ENCODE peak calls at places on chromosomes 4 and X, in seven cellular contexts. Q, P, E, S, G, L and R are unnamed samples.

GRCh38 chrX:68498508-68499379 is at the start of gene YIPF6:
- DNase-seq in G (peak), P (peak), L (peak), E (peak), S (peak), Q (peak), R (peak)

GRCh38 chr4:138175337-138175794 is 66.8 kb downstream of the SLC7A11 start:
- DNase-seq in S (peak), E (peak), L (peak), G (no peak), Q (no peak), P (no peak), R (no peak)

GRCh38 chr4:120709986-120710385 is 212.5 kb downstream of the PRDM5 start:
- DNase-seq in S (no peak), E (no peak), Q (no peak), L (peak), G (no peak), P (no peak), R (no peak)

GRCh38 chr4:2785613-2786012 is 7.3 kb upstream of the SH3BP2 start:
- DNase-seq in S (no peak), E (peak), L (no peak), Q (no peak), P (no peak), G (no peak), R (no peak)

GRCh38 chrX:18873189-18873791 is 110.6 kb downstream of the PHKA2 start:
- DNase-seq in S (no peak), L (peak), P (no peak), G (peak), E (no peak), Q (peak), R (no peak)

GRCh38 chr4:140645614-140646412 is 77.1 kb upstream of the UCP1 start:
- DNase-seq in S (peak), E (no peak), P (no peak), G (no peak), Q (no peak), L (no peak), R (no peak)

GRCh38 chr4:121898150-121898549 is 27.9 kb upstream of the BBS7 start:
- DNase-seq in E (no peak), S (no peak), P (no peak), L (no peak), Q (peak), G (no peak), R (no peak)

GRCh38 chrX:40809210-40809609 is 73.9 kb upstream of the MED14 start:
- DNase-seq in G (no peak), E (no peak), P (no peak), Q (peak), S (no peak), L (peak), R (no peak)

GRCh38 chrX:22310779-22311178 is 38.1 kb downstream of the CBLL2 start:
- DNase-seq in G (no peak), P (no peak), L (peak), S (no peak), Q (no peak), E (no peak), R (no peak)

GRCh38 chrX:36414056-36414455 is 494.5 kb downstream of the CFAP47 start:
- DNase-seq in Q (no peak), E (no peak), S (no peak), L (no peak), G (no peak), P (no peak), R (no peak)

GRCh38 chr4:185895351-185895750 is 83.4 kb upstream of the SORBS2 start:
- DNase-seq in G (no peak), S (no peak), L (no peak), Q (no peak), P (no peak), E (no peak), R (no peak)

GRCh38 chr4:143524211-143524610 is 10.7 kb downstream of the SMARCA5 start:
- DNase-seq in E (no peak), S (no peak), G (no peak), P (no peak), Q (no peak), L (no peak), R (no peak)

GRCh38 chr4:40258624-40259023 is 61.8 kb downstream of the RHOH start:
- DNase-seq in Q (no peak), L (no peak), G (no peak), E (no peak), S (no peak), P (no peak), R (no peak)

GRCh38 chrX:133989993-133990392 is 4.6 kb upstream of the GPC3 start:
- DNase-seq in S (no peak), E (no peak), Q (no peak), P (no peak), L (no peak), G (no peak), R (no peak)

GRCh38 chrX:41184312-41184711 is 99.1 kb downstream of the USP9X start:
- DNase-seq in P (no peak), E (no peak), G (no peak), Q (no peak), S (peak), L (no peak), R (no peak)

GRCh38 chr4:3261411-3262207 is 12.7 kb downstream of the MSANTD1 start:
- DNase-seq in L (no peak), G (no peak), S (no peak), E (no peak), P (no peak), Q (no peak), R (no peak)

GRCh38 chr4:147761218-147761883 is 29.5 kb downstream of the ARHGAP10 start:
- DNase-seq in P (no peak), L (no peak), Q (no peak), S (no peak), E (no peak), G (no peak), R (no peak)

GRCh38 chrX:129998006-129998405 is 15.6 kb downstream of the BCORL1 start:
- DNase-seq in Q (no peak), E (no peak), L (no peak), S (no peak), P (no peak), G (no peak), R (no peak)

GRCh38 chr4:8330821-8331566 is 61.4 kb downstream of the HTRA3 start:
- DNase-seq in P (no peak), E (no peak), G (no peak), S (no peak), L (peak), Q (no peak), R (no peak)

GRCh38 chr4:158722291-158722916 is 792 bp downstream of the PPID start:
- DNase-seq in G (peak), E (peak), P (peak), L (peak), Q (peak), S (peak), R (no peak)

GRCh38 chrX:153637121-153638040 is 9.6 kb upstream of the DUSP9 start:
- DNase-seq in G (no peak), L (no peak), Q (no peak), E (no peak), P (no peak), S (no peak), R (no peak)

GRCh38 chr4:865121-865465 is 39.2 kb upstream of the CPLX1 start:
- DNase-seq in L (no peak), E (no peak), S (no peak), P (no peak), Q (no peak), G (no peak), R (no peak)

GRCh38 chr4:52837716-52838558 is 24.2 kb upstream of the RASL11B start:
- DNase-seq in E (peak), P (no peak), L (peak), Q (peak), S (peak), G (peak), R (no peak)

GRCh38 chrX:46840946-46841740 is 4.3 kb downstream of the RP2 start:
- DNase-seq in E (no peak), P (no peak), Q (no peak), S (no peak), L (no peak), G (no peak), R (no peak)

GRCh38 chrX:125492439-125492838 is 172.8 kb downstream of the TEX13C start:
- DNase-seq in E (no peak), L (no peak), S (peak), G (no peak), Q (no peak), P (no peak), R (no peak)

GRCh38 chr4:85825937-85826678 is 351.2 kb downstream of the ARHGAP24 start:
- DNase-seq in G (no peak), L (peak), S (peak), E (peak), P (peak), Q (peak), R (peak)

GRCh38 chrX:34130501-34130900 is 1.6 kb downstream of the FAM47A start:
- DNase-seq in S (no peak), P (no peak), L (no peak), Q (no peak), G (no peak), E (no peak), R (no peak)

GRCh38 chrX:50430917-50431316 is 39.7 kb downstream of the DGKK start:
- DNase-seq in Q (peak), P (no peak), L (no peak), E (no peak), G (no peak), S (no peak), R (no peak)

GRCh38 chr4:184274288-184274951 is 56.7 kb upstream of the ENPP6 start:
- DNase-seq in Q (no peak), P (no peak), S (peak), E (no peak), L (no peak), G (no peak), R (no peak)

GRCh38 chr4:163330828-163331628 is 1.4 kb downstream of the NPY1R start:
- DNase-seq in Q (no peak), G (no peak), E (no peak), P (no peak), L (no peak), S (no peak), R (no peak)

GRCh38 chrX:136130931-136131843 is 16.1 kb upstream of the FHL1 start:
- DNase-seq in P (no peak), S (no peak), L (peak), Q (peak), E (no peak), G (peak), R (no peak)

GRCh38 chr4:2138846-2139500 is 79.8 kb downstream of the NAT8L start:
- DNase-seq in G (no peak), S (no peak), E (no peak), L (no peak), Q (no peak), P (peak), R (peak)

GRCh38 chrX:103398321-103398937 is 22.1 kb downstream of the BEX3 start:
- DNase-seq in P (no peak), E (peak), S (no peak), G (peak), Q (peak), L (peak), R (no peak)

GRCh38 chr4:52869196-52869595 is 7.1 kb downstream of the RASL11B start:
- DNase-seq in E (no peak), Q (no peak), P (peak), L (peak), G (no peak), S (no peak), R (no peak)

GRCh38 chr4:89140168-89140759 is 28.9 kb downstream of the TIGD2 start:
- DNase-seq in L (no peak), G (no peak), S (no peak), E (no peak), Q (no peak), P (no peak), R (no peak)

GRCh38 chr4:155007660-155008176 is 200.7 kb upstream of the NPY2R start:
- DNase-seq in S (no peak), E (no peak), Q (peak), L (peak), P (no peak), G (no peak), R (no peak)

GRCh38 chr4:156756118-156756517 is 215.5 kb downstream of the PDGFC start:
- DNase-seq in E (no peak), S (no peak), L (peak), G (no peak), Q (no peak), P (no peak), R (no peak)

GRCh38 chr4:161403781-161404180 is 760.0 kb downstream of the FSTL5 start:
- DNase-seq in E (no peak), L (no peak), S (no peak), P (no peak), Q (no peak), G (no peak), R (no peak)

GRCh38 chrX:153968754-153969124 is 2.9 kb downstream of the HCFC1 start:
- DNase-seq in S (peak), Q (peak), P (peak), E (no peak), G (no peak), L (no peak), R (no peak)

DNA sequence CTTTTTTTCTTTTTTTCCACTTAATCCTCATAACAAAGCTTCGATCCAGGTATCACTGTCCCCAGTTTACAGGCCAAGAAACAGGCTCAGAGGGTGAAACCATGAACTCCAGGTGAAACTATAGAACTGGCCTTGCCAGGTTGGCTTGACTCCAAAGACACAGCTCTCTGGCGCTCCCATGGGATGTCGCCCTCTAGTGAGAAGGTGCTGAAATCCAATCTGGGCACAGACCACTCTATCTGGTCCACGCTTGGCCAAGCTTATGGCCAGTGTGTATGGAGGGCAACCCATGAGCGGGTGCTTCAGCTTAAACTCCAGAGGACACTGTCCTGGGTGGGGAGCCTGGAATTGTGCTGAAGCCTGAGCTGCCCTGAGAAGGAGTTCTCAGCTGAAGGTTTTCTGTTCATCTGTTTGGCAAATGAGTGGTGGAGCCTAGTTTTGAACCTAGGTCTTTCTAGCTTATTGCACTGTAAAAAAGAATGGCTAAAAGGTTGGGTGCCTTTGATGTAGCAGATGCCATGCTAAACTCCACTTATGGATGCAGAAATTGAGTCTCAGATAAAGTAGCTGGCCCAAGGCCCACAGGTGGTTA is 70.5 kb downstream of the SEL1L3 start:
- DNase-seq in Q (peak), L (peak), G (peak), P (peak), E (peak), S (peak), R (peak)
- TF ChIP-seq CTCF in Q (peak), L (peak), G (peak), P (no peak), E (peak), S (peak), R (peak)

GRCh38 chr4:128840711-128841318 is 31.3 kb downstream of the JADE1 start:
- DNase-seq in P (no peak), S (no peak), G (no peak), L (no peak), Q (no peak), E (no peak), R (no peak)
- TF ChIP-seq CTCF in P (no peak), S (no peak), G (no peak), L (peak), Q (no peak), E (no peak), R (peak)

GRCh38 chr4:127126718-127127117 is 506.0 kb upstream of the INTU start:
- DNase-seq in P (no peak), E (no peak), L (no peak), S (no peak), Q (no peak), G (no peak), R (no peak)

GRCh38 chr4:127120706-127121105 is 512.1 kb upstream of the INTU start:
- DNase-seq in G (no peak), E (no peak), L (no peak), S (no peak), Q (no peak), P (no peak), R (no peak)

DNA sequence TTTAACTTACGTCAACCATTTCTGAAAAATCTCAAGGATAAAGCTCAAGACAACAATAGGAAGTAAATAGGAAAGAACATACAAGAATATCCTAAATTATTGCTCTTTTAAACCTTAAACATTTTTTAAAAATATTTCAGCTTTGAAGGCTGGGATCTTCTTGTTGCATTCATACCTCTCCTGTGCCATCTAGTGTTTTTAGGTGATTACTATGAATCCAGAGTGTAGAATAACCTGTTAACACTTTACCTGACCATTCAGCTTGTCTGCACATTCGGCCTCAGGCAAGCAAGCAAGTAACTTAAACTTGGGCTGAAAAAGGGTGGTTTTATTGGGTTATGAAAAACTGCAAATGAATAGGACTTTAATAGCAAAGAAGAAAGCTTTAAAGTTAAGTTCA is 507.8 kb upstream of the INTU start:
- DNase-seq in P (no peak), L (peak), Q (peak), E (no peak), G (no peak), S (no peak), R (no peak)
- TF ChIP-seq CTCF in P (no peak), L (no peak), Q (no peak), E (no peak), G (no peak), S (no peak), R (peak)

GRCh38 chr4:177105526-177105925 is 204.1 kb upstream of the NEIL3 start:
- DNase-seq in P (no peak), L (no peak), G (no peak), E (no peak), Q (no peak), S (no peak), R (no peak)

GRCh38 chr4:177107288-177107901 is 202.3 kb upstream of the NEIL3 start:
- DNase-seq in Q (no peak), L (peak), E (no peak), G (no peak), P (no peak), S (no peak), R (no peak)

GRCh38 chr4:177109769-177110168 is 199.9 kb upstream of the NEIL3 start:
- DNase-seq in P (no peak), G (no peak), S (no peak), Q (no peak), L (no peak), E (no peak), R (no peak)

GRCh38 chr4:177108708-177109107 is 201.0 kb upstream of the NEIL3 start:
- DNase-seq in L (peak), G (peak), P (no peak), S (no peak), E (no peak), Q (peak), R (no peak)
- TF ChIP-seq CTCF in L (peak), G (no peak), P (no peak), S (peak), E (no peak), Q (peak), R (no peak)

DNA sequence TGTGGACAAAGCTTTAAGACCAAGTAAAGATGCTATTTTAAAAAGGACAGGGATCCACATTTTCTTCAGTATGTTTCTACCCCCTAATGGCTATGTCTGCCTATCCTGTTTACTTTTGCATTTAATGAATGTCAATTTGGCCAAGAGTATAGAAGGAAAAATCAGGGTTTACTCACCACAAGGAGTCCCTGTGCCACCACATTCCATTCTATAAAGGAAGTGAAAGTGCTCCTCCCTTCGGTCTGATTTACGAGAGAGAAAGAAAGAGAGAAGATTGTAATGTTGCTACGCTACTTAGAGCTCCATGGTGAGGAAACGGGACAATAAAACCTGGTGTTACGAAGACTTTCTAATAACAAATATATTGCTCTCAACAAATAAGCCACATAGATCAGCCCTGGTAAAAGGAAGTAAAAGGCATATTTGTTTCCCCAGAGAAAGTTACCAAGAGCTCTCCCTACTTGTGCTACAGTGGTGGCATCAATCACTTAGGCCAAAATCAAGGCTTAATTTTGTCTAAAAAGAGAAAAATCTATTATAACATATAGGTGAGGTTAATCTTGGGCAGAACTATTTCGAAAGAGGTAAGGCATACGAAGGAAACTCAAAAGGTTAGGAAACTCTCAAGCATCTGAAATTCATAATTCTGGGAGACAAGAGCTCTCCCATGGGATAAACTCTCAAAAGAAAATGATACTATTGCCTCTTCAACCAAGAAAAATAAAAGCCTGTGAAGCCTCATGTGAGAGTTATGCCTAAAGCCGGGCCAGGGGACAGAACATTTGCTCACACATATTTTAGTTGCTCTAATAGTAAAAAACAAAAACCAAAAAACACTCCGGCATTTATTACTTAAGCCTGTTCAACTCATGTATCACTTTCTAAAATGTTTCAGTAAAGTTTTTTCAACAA is 29.5 kb downstream of the TAPT1 start:
- DNase-seq in P (peak), G (peak), Q (peak), L (peak), S (peak), E (peak), R (no peak)
- TF ChIP-seq CTCF in P (peak), G (peak), Q (peak), L (peak), S (peak), E (no peak), R (peak)